ENCODE peak calls at places on chromosome 6, in ten cellular contexts. Z, B, G, M, T, Y, N, F, J and O are unnamed samples.
A peak's percentile ranks its signal among the peaks of the same experiment; 100 is the strongest.

GRCh38 chr6:53544050-53544499 is 826 bp downstream of the GCLC start:
- DNase-seq in Z (peak; percentile 41), B (no peak), G (no peak), M (no peak), T (no peak), Y (no peak), N (no peak), F (peak; percentile 36), J (no peak), O (no peak)

GRCh38 chr6:129981598-129981997 is 36.8 kb upstream of the L3MBTL3 start:
- DNase-seq in Z (no peak), B (no peak), G (no peak), M (no peak), T (peak; percentile 30), Y (no peak), N (no peak), F (no peak), J (no peak), O (no peak)

GRCh38 chr6:157847846-157848245 is 24.8 kb downstream of the SNX9 start:
- DNase-seq in Z (no peak), B (no peak), G (no peak), M (no peak), T (no peak), Y (no peak), N (no peak), F (no peak), J (no peak), O (no peak)

GRCh38 chr6:142857609-142858195 is 87.3 kb downstream of the HIVEP2 start:
- DNase-seq in Z (no peak), B (no peak), G (no peak), M (no peak), T (no peak), Y (no peak), N (no peak), F (no peak), J (no peak), O (peak; percentile 56)

GRCh38 chr6:124879110-124879991 is 82.9 kb upstream of the RNF217 start:
- DNase-seq in Z (no peak), B (no peak), G (no peak), M (no peak), T (no peak), Y (no peak), N (no peak), F (no peak), J (no peak), O (no peak)

GRCh38 chr6:31948753-31949413 is 3.0 kb downstream of the CFB start:
- DNase-seq in Z (no peak), B (no peak), G (no peak), M (no peak), T (peak; percentile 22), Y (no peak), N (no peak), F (no peak), J (no peak), O (no peak)

GRCh38 chr6:22043284-22043962 is 253.4 kb downstream of the PRL start:
- DNase-seq in Z (no peak), B (no peak), G (no peak), M (peak; percentile 44), T (peak; percentile 54), Y (peak; percentile 33), N (no peak), F (no peak), J (no peak), O (no peak)

GRCh38 chr6:2230659-2231277 is 14.6 kb downstream of the GMDS start:
- DNase-seq in Z (no peak), B (no peak), G (no peak), M (no peak), T (no peak), Y (no peak), N (no peak), F (no peak), J (no peak), O (no peak)

GRCh38 chr6:169993861-169994481 is 242.5 kb downstream of the ERMARD start:
- DNase-seq in Z (no peak), B (no peak), G (peak; percentile 48), M (no peak), T (no peak), Y (no peak), N (no peak), F (peak; percentile 13), J (no peak), O (peak; percentile 16)

GRCh38 chr6:147904416-147904815 is 395.9 kb downstream of the SAMD5 start:
- DNase-seq in Z (no peak), B (no peak), G (no peak), M (no peak), T (no peak), Y (no peak), N (no peak), F (no peak), J (no peak), O (no peak)

GRCh38 chr6:41901882-41902519 is 6.8 kb upstream of the USP49 start:
- DNase-seq in Z (peak; percentile 34), B (no peak), G (no peak), M (no peak), T (peak; percentile 39), Y (no peak), N (no peak), F (peak; percentile 59), J (peak; percentile 16), O (peak; percentile 29)

GRCh38 chr6:24359640-24360454 is 2.0 kb upstream of the DCDC2 start:
- DNase-seq in Z (peak; percentile 87), B (peak; percentile 79), G (peak; percentile 74), M (peak; percentile 76), T (peak; percentile 64), Y (peak; percentile 11), N (peak; percentile 72), F (peak; percentile 83), J (peak; percentile 88), O (peak; percentile 98)

GRCh38 chr6:70118670-70119069 is 184.2 kb downstream of the COL9A1 start:
- DNase-seq in Z (no peak), B (no peak), G (no peak), M (no peak), T (no peak), Y (no peak), N (no peak), F (no peak), J (no peak), O (no peak)

GRCh38 chr6:41408982-41409381 is 73.6 kb downstream of the NCR2 start:
- DNase-seq in Z (no peak), B (no peak), G (no peak), M (no peak), T (no peak), Y (no peak), N (no peak), F (no peak), J (peak; percentile 77), O (no peak)

GRCh38 chr6:39370021-39370420 is 47.5 kb upstream of the KCNK16 start:
- DNase-seq in Z (no peak), B (no peak), G (no peak), M (no peak), T (no peak), Y (no peak), N (no peak), F (no peak), J (no peak), O (no peak)

GRCh38 chr6:46932941-46933340 is 11.2 kb upstream of the ADGRF5 start:
- DNase-seq in Z (no peak), B (no peak), G (no peak), M (no peak), T (peak; percentile 1), Y (no peak), N (no peak), F (no peak), J (no peak), O (no peak)

DNA sequence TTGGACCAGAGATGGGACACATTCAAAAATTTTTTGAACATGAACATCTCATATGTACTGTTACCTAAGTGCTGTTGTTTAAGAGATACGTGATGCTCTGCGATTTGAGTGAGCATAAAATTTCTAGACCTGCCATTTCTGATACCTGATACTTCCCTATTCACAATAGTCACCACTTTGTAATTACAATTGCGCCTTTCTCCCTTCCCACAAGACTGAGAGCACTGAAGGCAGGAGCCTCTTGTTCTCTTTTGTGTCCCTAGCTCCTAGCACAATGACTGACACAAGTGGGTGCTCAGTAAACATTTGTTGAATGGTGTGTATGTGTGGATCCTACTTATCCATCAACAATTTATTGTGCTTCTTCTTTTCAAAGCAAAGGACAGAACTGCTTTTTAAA is 92.8 kb upstream of the TMEM30A start:
- DNase-seq in Z (no peak), B (no peak), G (no peak), M (no peak), T (no peak), Y (no peak), N (no peak), F (no peak), J (peak; percentile 38), O (no peak)
- H3K4me1 ChIP-seq in Z (no peaks in the 10 kb centered on the region), B (no peaks in the 10 kb centered on the region), G (peaks cover 11% of the 10 kb centered on the region), M (no peaks in the 10 kb centered on the region), T (peaks cover 2% of the 10 kb centered on the region), Y (peaks cover 7% of the 10 kb centered on the region), N (peaks cover 5% of the 10 kb centered on the region), F (no peaks in the 10 kb centered on the region), J (peaks cover 56% of the 10 kb centered on the region), O (no peaks in the 10 kb centered on the region)

DNA sequence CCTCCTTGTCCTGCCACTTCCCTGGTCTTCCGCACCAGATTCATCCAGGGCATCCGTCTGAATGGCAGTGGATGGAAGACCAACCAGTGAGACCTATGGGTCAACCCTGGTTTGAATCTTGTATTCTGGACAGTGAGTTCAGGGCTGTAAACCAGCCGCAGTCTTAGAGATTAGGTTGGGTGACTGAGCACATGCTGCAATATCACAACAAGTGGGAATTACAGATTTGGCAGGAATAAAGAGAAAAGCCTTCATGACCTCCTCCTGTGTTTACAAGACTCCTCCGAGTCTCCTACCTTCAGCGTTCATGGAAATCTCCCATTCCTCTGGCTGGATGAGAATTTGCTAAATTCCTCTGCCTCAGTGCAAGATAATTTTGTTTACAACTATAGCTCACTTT is 9.9 kb downstream of the ECI2 start:
- DNase-seq in Z (no peak), B (no peak), G (no peak), M (no peak), T (no peak), Y (no peak), N (no peak), F (no peak), J (no peak), O (no peak)
- H3K4me3 ChIP-seq in Z (no peak overlapping the region), B (no peak overlapping the region), G (no peak overlapping the region), M (no peak overlapping the region), T (no peak overlapping the region), Y (no peak overlapping the region), N (no peak overlapping the region), F (no peak overlapping the region), J (no peak overlapping the region), O (no peak overlapping the region)

GRCh38 chr6:27358786-27359185 is 29.8 kb upstream of the ZNF391 start:
- DNase-seq in Z (no peak), B (no peak), G (no peak), M (no peak), T (no peak), Y (no peak), N (no peak), F (no peak), J (no peak), O (no peak)
- H3K9me3 ChIP-seq in Z (peaks cover 6% of the 10 kb centered on the region), B (peaks cover 15% of the 10 kb centered on the region), G (peaks cover 28% of the 10 kb centered on the region), M (peaks cover 8% of the 10 kb centered on the region), T (no peaks in the 10 kb centered on the region), Y (no peaks in the 10 kb centered on the region), N (peaks cover 31% of the 10 kb centered on the region), F (peaks cover 11% of the 10 kb centered on the region), J (peaks cover 17% of the 10 kb centered on the region), O (peaks cover 39% of the 10 kb centered on the region)

DNA sequence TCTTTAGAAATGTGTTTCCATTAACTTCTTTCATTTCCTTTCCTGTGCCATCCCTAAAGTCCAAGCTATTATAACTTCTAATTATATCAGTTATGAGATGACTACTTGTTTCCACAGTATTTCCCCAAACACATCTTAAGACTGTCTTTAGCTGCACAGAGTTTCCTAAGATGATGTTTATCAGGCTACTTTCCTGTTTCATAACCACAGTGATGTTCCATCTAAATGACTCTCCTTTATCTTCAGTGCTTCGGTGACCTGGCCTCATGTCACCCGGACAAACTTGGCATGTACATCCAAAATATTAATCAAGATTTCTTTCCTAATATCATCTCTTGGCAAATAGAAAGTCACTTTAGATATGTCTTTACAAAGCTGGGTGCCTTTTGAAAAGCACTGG is 18.5 kb upstream of the CCN6 start:
- DNase-seq in Z (no peak), B (no peak), G (peak; percentile 79), M (no peak), T (no peak), Y (no peak), N (no peak), F (no peak), J (no peak), O (no peak)
- H3K4me1 ChIP-seq in Z (no peaks in the 10 kb centered on the region), B (no peaks in the 10 kb centered on the region), G (peaks cover 9% of the 10 kb centered on the region), M (peaks cover 2% of the 10 kb centered on the region), T (peaks cover 7% of the 10 kb centered on the region), Y (peaks cover 2% of the 10 kb centered on the region), N (peaks cover 18% of the 10 kb centered on the region), F (peaks cover 21% of the 10 kb centered on the region), J (no peaks in the 10 kb centered on the region), O (peaks cover 15% of the 10 kb centered on the region)